ENCODE peak calls at places on chromosomes 7 and 10, in ten cellular contexts. L is CD8-positive, alpha-beta T cell; E is IMR-90; Q is suprapubic skin; W is right lobe of liver; B is WERI-Rb-1; Z is A549; N is left ventricle myocardium inferior; I is osteoblast; J is neural progenitor cell. S is an unnamed sample. For H3K9me3, the result is how much of the 10 kb centered on the place peaks cover.

GRCh38 chr7:70795948-70796347 is 336.0 kb upstream of the GALNT17 start:
- DNase-seq in L (no peak), E (no peak), Q (no peak), W (no peak), B (no peak), Z (no peak), N (no peak), I (no peak), J (no peak), S (no peak)

GRCh38 chr10:118664321-118664720 is 68.9 kb upstream of the PRLHR start:
- DNase-seq in L (no peak), E (no peak), Q (no peak), W (no peak), B (no peak), Z (no peak), N (no peak), I (no peak), J (no peak), S (no peak)

GRCh38 chr10:8288600-8288999 is 234.1 kb downstream of the GATA3 start:
- DNase-seq in L (no peak), E (no peak), Q (no peak), W (no peak), B (no peak), Z (no peak), N (no peak), I (no peak), J (peak), S (no peak)

GRCh38 chr10:91635401-91636400 is 2.8 kb upstream of the PPP1R3C start:
- DNase-seq in L (peak), E (peak), Q (peak), W (no peak), B (peak), Z (peak), N (no peak), I (peak), J (peak), S (no peak)

GRCh38 chr7:96076350-96076707 is 245.6 kb downstream of the SLC25A13 start:
- DNase-seq in L (no peak), E (no peak), Q (no peak), W (no peak), B (no peak), Z (no peak), N (no peak), I (peak), J (no peak), S (no peak)

GRCh38 chr7:75892634-75893272 is 13.9 kb downstream of the RHBDD2 start:
- DNase-seq in L (no peak), E (peak), Q (no peak), W (no peak), B (no peak), Z (no peak), N (peak), I (no peak), J (no peak), S (peak)

GRCh38 chr10:42979181-42979580 is 97.7 kb upstream of the RET start:
- DNase-seq in L (no peak), E (no peak), Q (no peak), W (peak), B (no peak), Z (no peak), N (no peak), I (peak), J (no peak), S (no peak)

GRCh38 chr10:130914377-130914776 is 397.1 kb downstream of the TCERG1L start:
- DNase-seq in L (no peak), E (no peak), Q (no peak), W (no peak), B (no peak), Z (no peak), N (no peak), I (no peak), J (peak), S (no peak)

GRCh38 chr7:112946350-112946749 is 140.3 kb downstream of the GPR85 start:
- DNase-seq in L (no peak), E (peak), Q (no peak), W (no peak), B (no peak), Z (no peak), N (no peak), I (no peak), J (no peak), S (no peak)

GRCh38 chr7:21851445-21852043 is 94.2 kb downstream of the CDCA7L start:
- DNase-seq in L (no peak), E (no peak), Q (no peak), W (no peak), B (no peak), Z (no peak), N (no peak), I (no peak), J (no peak), S (no peak)

GRCh38 chr7:149220534-149220933 is 18.9 kb upstream of the ZNF212 start:
- DNase-seq in L (no peak), E (peak), Q (no peak), W (no peak), B (no peak), Z (no peak), N (no peak), I (peak), J (no peak), S (no peak)

GRCh38 chr10:58475322-58476277 is 37.1 kb upstream of the BICC1 start:
- DNase-seq in L (no peak), E (peak), Q (no peak), W (no peak), B (no peak), Z (no peak), N (no peak), I (peak), J (no peak), S (no peak)

GRCh38 chr7:126574276-126574675 is 678.5 kb downstream of the GRM8 start:
- DNase-seq in L (no peak), E (no peak), Q (no peak), W (no peak), B (no peak), Z (peak), N (no peak), I (no peak), J (no peak), S (no peak)

GRCh38 chr10:31194986-31195385 is 124.0 kb upstream of the ZEB1 start:
- DNase-seq in L (no peak), E (peak), Q (no peak), W (no peak), B (no peak), Z (no peak), N (no peak), I (no peak), J (no peak), S (no peak)

GRCh38 chr10:17616403-17617030 is 657 bp downstream of the HACD1 start:
- DNase-seq in L (no peak), E (peak), Q (peak), W (peak), B (peak), Z (peak), N (peak), I (no peak), J (peak), S (peak)

GRCh38 chr7:66055321-66055956 is 20.2 kb upstream of the ASL start:
- DNase-seq in L (no peak), E (peak), Q (no peak), W (no peak), B (no peak), Z (no peak), N (no peak), I (peak), J (no peak), S (no peak)

GRCh38 chr10:109429956-109430760 is 493.2 kb downstream of the XPNPEP1 start:
- DNase-seq in L (no peak), E (peak), Q (no peak), W (no peak), B (no peak), Z (no peak), N (no peak), I (no peak), J (no peak), S (no peak)

GRCh38 chr10:64409349-64409748 is 888.1 kb downstream of the REEP3 start:
- DNase-seq in L (no peak), E (no peak), Q (no peak), W (no peak), B (no peak), Z (no peak), N (no peak), I (no peak), J (no peak), S (no peak)

GRCh38 chr7:156234192-156234591 is 406.4 kb upstream of the RNF32 start:
- DNase-seq in L (no peak), E (no peak), Q (no peak), W (no peak), B (no peak), Z (no peak), N (no peak), I (no peak), J (no peak), S (no peak)

GRCh38 chr10:114526112-114526496 is 121.8 kb upstream of the AFAP1L2 start:
- DNase-seq in L (no peak), E (peak), Q (no peak), W (no peak), B (no peak), Z (no peak), N (no peak), I (peak), J (no peak), S (no peak)

GRCh38 chr10:114523876-114524275 is 119.6 kb upstream of the AFAP1L2 start:
- DNase-seq in L (no peak), E (no peak), Q (no peak), W (no peak), B (no peak), Z (no peak), N (no peak), I (no peak), J (no peak), S (no peak)

GRCh38 chr10:114521250-114521649 is 116.9 kb upstream of the AFAP1L2 start:
- DNase-seq in L (no peak), E (no peak), Q (no peak), W (no peak), B (no peak), Z (no peak), N (no peak), I (no peak), J (no peak), S (no peak)

GRCh38 chr10:114525368-114525949 is 121.2 kb upstream of the AFAP1L2 start:
- DNase-seq in L (no peak), E (no peak), Q (no peak), W (no peak), B (no peak), Z (no peak), N (no peak), I (no peak), J (peak), S (no peak)

DNA sequence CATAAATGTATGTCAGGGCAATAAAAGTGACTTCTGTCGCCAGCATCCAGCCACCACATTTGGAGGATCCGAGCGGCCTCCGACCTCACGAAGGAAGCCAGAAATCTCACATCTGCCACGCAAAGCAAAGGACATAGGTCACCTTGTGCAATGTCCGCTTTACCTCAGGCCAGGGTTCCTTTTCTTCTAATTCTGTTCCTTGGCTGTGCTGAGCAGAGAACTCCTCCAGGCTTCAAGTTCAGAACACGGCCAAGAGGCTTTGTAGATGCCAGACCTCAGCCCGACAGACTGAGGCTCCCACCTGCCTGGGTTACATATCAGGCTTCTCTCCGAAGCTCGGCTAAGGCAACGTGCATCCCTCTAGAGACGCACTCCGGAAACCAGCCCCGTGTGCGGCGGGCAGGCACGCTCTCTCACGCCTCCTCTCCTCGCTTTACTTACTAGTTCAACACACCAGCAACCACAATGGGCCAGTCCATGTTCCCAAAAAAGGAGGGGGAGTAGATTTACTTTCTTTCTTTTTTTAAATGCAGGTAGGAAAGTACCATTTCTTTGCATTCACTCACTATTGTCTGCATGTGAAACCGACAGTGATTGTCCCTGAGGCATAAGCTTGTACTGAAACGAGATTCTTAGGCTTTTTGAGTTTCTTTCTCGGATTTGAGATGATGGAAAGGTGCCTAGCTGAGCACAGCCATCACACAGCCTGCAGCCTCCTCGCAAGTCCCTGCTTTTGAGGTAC is 122.4 kb upstream of the AFAP1L2 start:
- DNase-seq in L (peak), E (peak), Q (peak), W (peak), B (no peak), Z (peak), N (peak), I (peak), J (peak), S (peak)
- TF ChIP-seq CTCF in L (no peak), E (no peak), Q (no peak), W (no peak), B (no peak), Z (no peak), N (no peak), I (no peak), J (no peak), S (no peak)

GRCh38 chr7:26653430-26653911 is 210.9 kb downstream of the SKAP2 start:
- DNase-seq in L (no peak), E (no peak), Q (no peak), W (no peak), B (no peak), Z (no peak), N (no peak), I (peak), J (no peak), S (no peak)
- H3K27ac ChIP-seq in L (no peak), E (no peak), Q (no peak), W (no peak), B (no peak), Z (no peak), N (no peak), I (no peak), J (no peak), S (no peak)

DNA sequence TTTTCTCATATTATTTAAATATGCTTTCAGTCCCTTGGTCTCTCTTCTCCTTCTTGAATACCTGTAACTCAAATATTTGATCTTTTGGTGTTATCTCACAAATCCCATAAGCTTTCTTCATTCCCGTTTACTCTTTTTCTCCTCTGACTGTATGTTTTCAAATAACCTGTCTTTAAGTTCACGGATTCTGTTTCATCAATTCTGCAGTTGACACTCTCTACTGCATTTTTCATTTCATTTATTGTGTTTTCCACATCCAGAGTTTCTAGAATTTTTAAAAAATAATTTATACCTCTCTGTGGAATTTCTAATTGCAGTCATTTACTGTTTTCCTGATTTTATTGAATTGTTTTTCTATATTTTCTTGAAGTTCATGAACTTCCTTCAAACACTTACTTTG is 298.4 kb downstream of the PTPRN2 start:
- DNase-seq in L (no peak), E (no peak), Q (no peak), W (no peak), B (no peak), Z (no peak), N (no peak), I (no peak), J (no peak), S (no peak)
- H3K9me3 ChIP-seq in L (under half), E (under half), Q (under half), W (under half), B (under half), Z (under half), N (half or more), I (under half), J (under half), S (half or more)

DNA sequence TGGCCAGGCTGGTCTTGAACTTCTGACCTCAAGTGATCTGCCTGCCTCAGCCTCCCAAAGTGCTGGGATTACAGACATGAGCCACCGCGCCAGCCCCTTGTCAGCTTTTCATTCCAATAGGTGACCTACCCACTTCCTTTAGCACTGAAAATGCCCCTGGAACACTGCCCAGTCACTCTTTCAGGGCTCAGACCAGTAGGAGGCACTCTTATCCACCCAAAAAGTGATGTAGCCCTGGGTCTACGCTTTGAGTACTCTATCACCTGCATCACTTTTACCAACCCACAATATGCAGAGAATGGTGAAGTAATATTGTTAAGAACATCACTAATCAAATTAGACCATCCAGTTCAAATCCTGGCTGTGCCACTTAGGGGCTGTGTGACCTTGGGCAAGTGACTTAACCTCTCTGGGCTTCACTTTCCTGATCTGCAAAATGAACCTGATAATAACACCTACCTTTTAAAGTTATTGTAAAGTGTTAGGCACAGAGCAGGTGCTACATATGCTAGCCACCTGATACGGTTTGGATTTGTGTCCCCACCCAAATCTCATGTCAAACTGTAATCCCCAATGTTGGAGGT is 5.2 kb downstream of the CALN1 start:
- DNase-seq in L (no peak), E (no peak), Q (no peak), W (no peak), B (no peak), Z (no peak), N (no peak), I (no peak), J (no peak), S (no peak)
- TF ChIP-seq CTCF in L (no peak), E (no peak), Q (no peak), W (no peak), B (no peak), Z (no peak), N (no peak), I (no peak), J (no peak), S (no peak)

GRCh38 chr10:50469288-50469687 is 154.5 kb downstream of the SGMS1 start:
- DNase-seq in L (no peak), E (peak), Q (no peak), W (no peak), B (no peak), Z (no peak), N (no peak), I (no peak), J (no peak), S (no peak)

GRCh38 chr10:50469778-50470193 is 154.0 kb downstream of the SGMS1 start:
- DNase-seq in L (no peak), E (no peak), Q (no peak), W (no peak), B (no peak), Z (no peak), N (no peak), I (no peak), J (no peak), S (no peak)

GRCh38 chr10:50471583-50471975 is 152.2 kb downstream of the SGMS1 start:
- DNase-seq in L (no peak), E (no peak), Q (no peak), W (no peak), B (no peak), Z (no peak), N (no peak), I (no peak), J (no peak), S (no peak)

GRCh38 chr10:50470798-50471582 is 152.8 kb downstream of the SGMS1 start:
- DNase-seq in L (no peak), E (peak), Q (no peak), W (no peak), B (no peak), Z (peak), N (no peak), I (no peak), J (no peak), S (no peak)

GRCh38 chr10:50470345-50470744 is 153.4 kb downstream of the SGMS1 start:
- DNase-seq in L (no peak), E (no peak), Q (no peak), W (no peak), B (no peak), Z (no peak), N (no peak), I (no peak), J (peak), S (no peak)
- H3K27ac ChIP-seq in L (no peak), E (no peak), Q (peak), W (no peak), B (no peak), Z (no peak), N (peak), I (no peak), J (no peak), S (peak)